ENCODE peak calls at places on chromosomes 2 and 18, in eight cellular contexts. A is NCI-H1092 treated with DMSO at 0.1 percent for 48 hours; B is Karpas-422; Y is hippocampal formation; J is spleen; G is stimulated activated CD8-positive, alpha-beta memory T cell treated with anti-CD3 and anti-CD28 coated beads, Interleukin-2, amount 100 ng/mL, for 1 hour; M is NCI-H2081; O is BE2C. F is an unnamed sample.

GRCh38 chr2:70132244-70133126 is 45.2 kb downstream of the PCBP1 start:
- DNase-seq in A (peak; percentile 85), B (peak; percentile 89), Y (peak; percentile 62), J (peak; percentile 75), G (no peak), M (peak; percentile 75), O (no peak), F (no peak)

GRCh38 chr2:9753276-9753600 is 90.0 kb upstream of the TAF1B start:
- DNase-seq in A (no peak), B (peak; percentile 53), Y (no peak), J (no peak), G (no peak), M (no peak), O (no peak), F (no peak)

GRCh38 chr2:119012345-119013301 is 70.6 kb downstream of the MARCO start:
- DNase-seq in A (no peak), B (no peak), Y (no peak), J (no peak), G (no peak), M (no peak), O (no peak), F (peak; percentile 67)

GRCh38 chr2:10613263-10613662 is 76.5 kb downstream of the NOL10 start:
- DNase-seq in A (no peak), B (no peak), Y (no peak), J (no peak), G (no peak), M (no peak), O (no peak), F (no peak)

GRCh38 chr18:10100236-10100635 is 186.4 kb downstream of the VAPA start:
- DNase-seq in A (no peak), B (no peak), Y (no peak), J (no peak), G (no peak), M (no peak), O (no peak), F (no peak)

GRCh38 chr2:24907106-24907505 is 12.9 kb downstream of the ADCY3 start:
- DNase-seq in A (no peak), B (no peak), Y (no peak), J (peak; percentile 21), G (no peak), M (no peak), O (no peak), F (no peak)

GRCh38 chr2:230868947-230869690 is 4.4 kb downstream of the ITM2C start:
- DNase-seq in A (no peak), B (no peak), Y (no peak), J (no peak), G (no peak), M (no peak), O (peak; percentile 78), F (peak; percentile 83)

GRCh38 chr18:48348739-48349138 is 60.4 kb downstream of the ZBTB7C start:
- DNase-seq in A (no peak), B (no peak), Y (no peak), J (peak; percentile 59), G (no peak), M (no peak), O (peak; percentile 24), F (peak; percentile 33)

GRCh38 chr18:65735166-65735565 is 15.6 kb upstream of the CDH7 start:
- DNase-seq in A (peak; percentile 28), B (no peak), Y (no peak), J (no peak), G (no peak), M (peak; percentile 16), O (no peak), F (no peak)

GRCh38 chr2:608711-609110 is 68.5 kb downstream of the TMEM18 start:
- DNase-seq in A (no peak), B (no peak), Y (no peak), J (no peak), G (no peak), M (no peak), O (no peak), F (no peak)

GRCh38 chr2:151946856-151947523 is 118.8 kb upstream of the ARL5A start:
- DNase-seq in A (no peak), B (peak; percentile 76), Y (peak; percentile 55), J (no peak), G (no peak), M (no peak), O (peak; percentile 35), F (no peak)

GRCh38 chr2:232385660-232386489 is 7.3 kb downstream of the ALPP start:
- DNase-seq in A (no peak), B (no peak), Y (no peak), J (no peak), G (no peak), M (no peak), O (no peak), F (no peak)

GRCh38 chr2:126634273-126634861 is 21.6 kb upstream of the GYPC start:
- DNase-seq in A (no peak), B (peak; percentile 63), Y (no peak), J (no peak), G (no peak), M (no peak), O (peak; percentile 8), F (no peak)

GRCh38 chr18:43893001-43893637 is 615.8 kb upstream of the SYT4 start:
- DNase-seq in A (no peak), B (no peak), Y (no peak), J (no peak), G (no peak), M (no peak), O (peak; percentile 40), F (no peak)

GRCh38 chr18:12883003-12883683 is 894 bp downstream of the PTPN2 start:
- DNase-seq in A (peak; percentile 5), B (peak; percentile 61), Y (no peak), J (no peak), G (no peak), M (no peak), O (no peak), F (no peak)